ENCODE peak calls at places on chromosomes 11 and 22, in six cellular contexts. One of them, this sample, is unnamed.
A peak's percentile ranks its signal among the peaks of the same experiment; 100 is the strongest.

GRCh38 chr22:44928711-44929347 is 81.0 kb downstream of the PHF21B start:
- DNase-seq in WTC11: no peak
- DNase-seq in CD14-positive monocyte: no peak
- DNase-seq in ovary: no peak
- DNase-seq in uterus: no peak
- DNase-seq in retinal pigment epithelial cell: no peak
- DNase-seq in this sample: no peak

GRCh38 chr11:69138265-69138664 is 17.5 kb upstream of the SMIM38 start:
- DNase-seq in WTC11: no peak
- DNase-seq in CD14-positive monocyte: no peak
- DNase-seq in ovary: no peak
- DNase-seq in uterus: no peak
- DNase-seq in retinal pigment epithelial cell: peak; percentile 36
- DNase-seq in this sample: no peak

GRCh38 chr11:129061466-129062194 is 119.0 kb upstream of the TP53AIP1 start:
- DNase-seq in WTC11: no peak
- DNase-seq in CD14-positive monocyte: no peak
- DNase-seq in ovary: no peak
- DNase-seq in uterus: no peak
- DNase-seq in retinal pigment epithelial cell: peak; percentile 19
- DNase-seq in this sample: no peak

GRCh38 chr11:87866951-87867350 is 308.3 kb downstream of the RAB38 start:
- DNase-seq in WTC11: no peak
- DNase-seq in CD14-positive monocyte: no peak
- DNase-seq in ovary: no peak
- DNase-seq in uterus: no peak
- DNase-seq in retinal pigment epithelial cell: no peak
- DNase-seq in this sample: no peak

GRCh38 chr11:118318112-118319030 is 13.8 kb downstream of the CD3E start:
- DNase-seq in WTC11: no peak
- DNase-seq in CD14-positive monocyte: no peak
- DNase-seq in ovary: no peak
- DNase-seq in uterus: no peak
- DNase-seq in retinal pigment epithelial cell: no peak
- DNase-seq in this sample: no peak

GRCh38 chr11:43788394-43788793 is 92.2 kb upstream of the ALKBH3 start:
- DNase-seq in WTC11: no peak
- DNase-seq in CD14-positive monocyte: peak; percentile 79
- DNase-seq in ovary: no peak
- DNase-seq in uterus: no peak
- DNase-seq in retinal pigment epithelial cell: no peak
- DNase-seq in this sample: peak; percentile 51

GRCh38 chr11:119907934-119908760 is 179.1 kb upstream of the NECTIN1 start:
- DNase-seq in WTC11: no peak
- DNase-seq in CD14-positive monocyte: no peak
- DNase-seq in ovary: no peak
- DNase-seq in uterus: no peak
- DNase-seq in retinal pigment epithelial cell: no peak
- DNase-seq in this sample: no peak

GRCh38 chr11:63769719-63770443 is 1.3 kb upstream of the ZFTA start:
- DNase-seq in WTC11: peak; percentile 24
- DNase-seq in CD14-positive monocyte: no peak
- DNase-seq in ovary: peak; percentile 35
- DNase-seq in uterus: peak; percentile 26
- DNase-seq in retinal pigment epithelial cell: no peak
- DNase-seq in this sample: peak; percentile 74

GRCh38 chr11:26720003-26720402 is 1.9 kb downstream of the SLC5A12 start:
- DNase-seq in WTC11: no peak
- DNase-seq in CD14-positive monocyte: no peak
- DNase-seq in ovary: no peak
- DNase-seq in uterus: no peak
- DNase-seq in retinal pigment epithelial cell: no peak
- DNase-seq in this sample: no peak

GRCh38 chr11:134150195-134150903 is 73.4 kb downstream of the NCAPD3 start:
- DNase-seq in WTC11: no peak
- DNase-seq in CD14-positive monocyte: no peak
- DNase-seq in ovary: no peak
- DNase-seq in uterus: no peak
- DNase-seq in retinal pigment epithelial cell: no peak
- DNase-seq in this sample: no peak

GRCh38 chr22:35551549-35552177 is 11.0 kb downstream of the RASD2 start:
- DNase-seq in WTC11: no peak
- DNase-seq in CD14-positive monocyte: no peak
- DNase-seq in ovary: no peak
- DNase-seq in uterus: no peak
- DNase-seq in retinal pigment epithelial cell: no peak
- DNase-seq in this sample: no peak

GRCh38 chr11:130179396-130180306 is 20.1 kb downstream of the ST14 start:
- DNase-seq in WTC11: no peak
- DNase-seq in CD14-positive monocyte: no peak
- DNase-seq in ovary: no peak
- DNase-seq in uterus: no peak
- DNase-seq in retinal pigment epithelial cell: no peak
- DNase-seq in this sample: no peak

GRCh38 chr11:66891849-66892660 is 35.2 kb downstream of the LRFN4 start:
- DNase-seq in WTC11: no peak
- DNase-seq in CD14-positive monocyte: peak; percentile 75
- DNase-seq in ovary: peak; percentile 3
- DNase-seq in uterus: no peak
- DNase-seq in retinal pigment epithelial cell: peak; percentile 76
- DNase-seq in this sample: no peak

GRCh38 chr11:23310276-23310675 is 450.0 kb upstream of the CCDC179 start:
- DNase-seq in WTC11: no peak
- DNase-seq in CD14-positive monocyte: no peak
- DNase-seq in ovary: no peak
- DNase-seq in uterus: no peak
- DNase-seq in retinal pigment epithelial cell: no peak
- DNase-seq in this sample: no peak

GRCh38 chr11:95081010-95081409 is 8.6 kb upstream of the ENDOD1 start:
- DNase-seq in WTC11: no peak
- DNase-seq in CD14-positive monocyte: no peak
- DNase-seq in ovary: no peak
- DNase-seq in uterus: no peak
- DNase-seq in retinal pigment epithelial cell: no peak
- DNase-seq in this sample: no peak

GRCh38 chr11:108697872-108698473 is 33.1 kb downstream of the DDX10 start:
- DNase-seq in WTC11: peak; percentile 27
- DNase-seq in CD14-positive monocyte: peak; percentile 52
- DNase-seq in ovary: peak; percentile 41
- DNase-seq in uterus: peak; percentile 36
- DNase-seq in retinal pigment epithelial cell: peak; percentile 39
- DNase-seq in this sample: peak; percentile 51

DNA sequence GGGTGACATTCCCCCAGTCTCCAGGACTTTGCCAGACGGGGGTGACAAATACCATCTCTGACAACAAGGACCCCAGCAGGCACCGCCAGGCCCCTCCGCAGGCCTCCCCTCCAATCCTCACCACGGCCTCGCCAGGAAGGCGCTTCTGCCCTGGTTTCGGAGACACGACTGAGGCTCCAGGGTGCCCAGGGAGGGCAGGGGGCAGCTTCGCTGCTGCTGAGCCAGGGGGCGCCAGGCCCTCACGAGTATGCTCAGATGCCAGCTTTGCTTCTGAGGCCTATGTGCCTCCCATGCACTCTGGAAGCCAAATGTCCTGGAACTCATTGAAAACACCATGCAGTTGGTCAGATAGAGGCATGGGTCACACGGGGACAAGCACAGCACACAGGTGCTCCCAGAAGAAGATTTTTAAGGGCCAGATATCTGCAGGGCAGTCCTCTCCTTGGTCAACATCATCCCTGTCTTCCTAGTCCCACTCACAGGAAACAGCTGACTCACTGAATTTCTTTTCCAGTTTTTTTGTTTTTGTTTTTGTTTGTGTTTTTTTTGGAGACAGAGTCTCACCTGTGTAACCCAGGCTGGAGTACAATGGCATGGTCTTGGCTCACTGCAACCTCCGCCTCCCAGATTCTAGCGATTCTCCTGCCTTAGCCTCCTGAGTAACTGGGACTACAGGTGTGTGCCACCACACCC is 19.9 kb downstream of the BID start:
- DNase-seq in WTC11: peak; percentile 59
- DNase-seq in CD14-positive monocyte: no peak
- DNase-seq in ovary: no peak
- DNase-seq in uterus: no peak
- DNase-seq in retinal pigment epithelial cell: no peak
- DNase-seq in this sample: peak; percentile 31
- TF ChIP-seq CTCF in WTC11: peak; percentile 37
- TF ChIP-seq CTCF in CD14-positive monocyte: peak; percentile 29
- TF ChIP-seq CTCF in ovary: no peak
- TF ChIP-seq CTCF in uterus: no peak
- TF ChIP-seq CTCF in retinal pigment epithelial cell: peak; percentile 45
- TF ChIP-seq CTCF in this sample: peak; percentile 58

GRCh38 chr22:41369089-41369745 is 12.5 kb upstream of the TEF start:
- DNase-seq in WTC11: no peak
- DNase-seq in CD14-positive monocyte: no peak
- DNase-seq in ovary: no peak
- DNase-seq in uterus: no peak
- DNase-seq in retinal pigment epithelial cell: no peak
- DNase-seq in this sample: no peak
- TF ChIP-seq CTCF in WTC11: no peak
- TF ChIP-seq CTCF in CD14-positive monocyte: no peak
- TF ChIP-seq CTCF in ovary: no peak
- TF ChIP-seq CTCF in uterus: no peak
- TF ChIP-seq CTCF in retinal pigment epithelial cell: no peak
- TF ChIP-seq CTCF in this sample: no peak

DNA sequence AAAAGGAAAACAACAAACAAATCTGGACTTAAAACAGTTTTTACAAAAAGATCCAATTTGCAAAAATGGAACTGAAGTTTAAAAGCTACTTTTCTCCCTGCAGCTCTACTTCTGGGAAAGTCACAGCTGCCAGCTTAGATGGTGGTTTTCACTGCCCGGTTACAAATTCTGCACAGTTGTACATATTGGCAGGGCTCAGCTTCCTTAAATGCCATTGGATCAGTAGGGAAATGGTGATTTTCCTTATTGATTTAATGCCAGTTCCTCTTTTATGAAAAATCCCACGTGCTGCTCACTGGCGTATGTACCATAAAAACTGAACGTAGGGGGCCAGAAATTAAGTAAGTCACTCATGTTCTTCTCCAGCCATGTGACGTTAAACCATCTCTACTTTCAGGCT is 22.8 kb downstream of the GRAP2 start:
- DNase-seq in WTC11: no peak
- DNase-seq in CD14-positive monocyte: no peak
- DNase-seq in ovary: no peak
- DNase-seq in uterus: no peak
- DNase-seq in retinal pigment epithelial cell: no peak
- DNase-seq in this sample: no peak
- TF ChIP-seq CTCF in WTC11: no peak
- TF ChIP-seq CTCF in CD14-positive monocyte: no peak
- TF ChIP-seq CTCF in ovary: no peak
- TF ChIP-seq CTCF in uterus: no peak
- TF ChIP-seq CTCF in retinal pigment epithelial cell: no peak
- TF ChIP-seq CTCF in this sample: no peak

GRCh38 chr11:102530558-102530957 is at the start of gene MMP7:
- DNase-seq in WTC11: no peak
- DNase-seq in CD14-positive monocyte: no peak
- DNase-seq in ovary: no peak
- DNase-seq in uterus: no peak
- DNase-seq in retinal pigment epithelial cell: peak; percentile 29
- DNase-seq in this sample: no peak

GRCh38 chr11:102539567-102539966 is 9.0 kb upstream of the MMP7 start:
- DNase-seq in WTC11: no peak
- DNase-seq in CD14-positive monocyte: no peak
- DNase-seq in ovary: no peak
- DNase-seq in uterus: no peak
- DNase-seq in retinal pigment epithelial cell: no peak
- DNase-seq in this sample: no peak

GRCh38 chr11:102528618-102529017 is 1.9 kb downstream of the MMP7 start:
- DNase-seq in WTC11: no peak
- DNase-seq in CD14-positive monocyte: no peak
- DNase-seq in ovary: no peak
- DNase-seq in uterus: no peak
- DNase-seq in retinal pigment epithelial cell: no peak
- DNase-seq in this sample: no peak

DNA sequence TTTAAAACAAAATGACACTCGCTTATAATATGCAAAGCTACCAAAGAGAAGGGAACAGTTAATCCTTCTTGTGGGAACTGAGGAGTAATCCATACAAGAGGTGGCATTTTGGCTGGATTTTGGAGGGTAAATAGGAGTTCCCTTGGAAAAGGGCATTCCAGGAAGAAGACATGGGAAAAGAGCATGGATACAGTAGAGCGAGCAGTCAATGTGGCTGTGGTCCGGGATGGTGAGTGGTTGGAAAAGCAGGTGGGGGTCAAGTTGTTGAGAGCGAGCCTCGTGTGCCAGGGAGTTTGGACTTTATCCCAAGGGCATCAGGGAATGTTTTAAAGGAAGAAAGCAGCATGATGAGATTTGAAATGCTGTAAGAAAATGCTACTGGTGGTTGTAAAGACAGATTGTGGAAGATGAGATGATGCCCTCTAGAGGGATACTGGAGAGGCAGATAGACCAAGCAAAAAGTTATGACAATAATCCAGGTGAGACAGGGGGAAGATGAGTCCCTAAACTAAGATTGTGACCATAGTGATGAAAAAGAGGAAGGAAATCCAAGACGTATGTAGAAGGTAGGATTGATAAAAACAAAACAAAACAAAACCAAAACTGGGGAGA is 3.8 kb upstream of the MMP7 start:
- DNase-seq in WTC11: no peak
- DNase-seq in CD14-positive monocyte: no peak
- DNase-seq in ovary: no peak
- DNase-seq in uterus: no peak
- DNase-seq in retinal pigment epithelial cell: no peak
- DNase-seq in this sample: no peak
- TF ChIP-seq CTCF in WTC11: no peak
- TF ChIP-seq CTCF in CD14-positive monocyte: no peak
- TF ChIP-seq CTCF in ovary: no peak
- TF ChIP-seq CTCF in uterus: peak; percentile 6
- TF ChIP-seq CTCF in retinal pigment epithelial cell: peak; percentile 4
- TF ChIP-seq CTCF in this sample: peak; percentile 39